ENCODE peak calls at places on chromosomes 11 and 22, in ten cellular contexts. One of them, this sample, is unnamed.

GRCh38 chr11:1691878-1692707 is 4.9 kb upstream of the KRTAP5-6 start:
- DNase-seq in BE2C: no peak
- DNase-seq in AG10803: no peak
- DNase-seq in CD4-positive, alpha-beta T cell: no peak
- DNase-seq in left lung: peak
- DNase-seq in cardiac fibroblast: no peak
- DNase-seq in CD8-positive, alpha-beta T cell: no peak
- DNase-seq in fibroblast of the aortic adventitia: no peak
- DNase-seq in HFF-Myc: no peak
- DNase-seq in GM20000: no peak
- DNase-seq in this sample: no peak

GRCh38 chr11:57324154-57324885 is 432 bp downstream of the TNKS1BP1 start:
- DNase-seq in CD4-positive, alpha-beta T cell: peak
- DNase-seq in HFF-Myc: no peak
- DNase-seq in AG10803: peak
- DNase-seq in left lung: peak
- DNase-seq in CD8-positive, alpha-beta T cell: no peak
- DNase-seq in GM20000: no peak
- DNase-seq in cardiac fibroblast: peak
- DNase-seq in fibroblast of the aortic adventitia: peak
- DNase-seq in BE2C: peak
- DNase-seq in this sample: peak

GRCh38 chr22:25051983-25052710 is 99.6 kb downstream of the KIAA1671 start:
- DNase-seq in left lung: no peak
- DNase-seq in BE2C: peak
- DNase-seq in CD8-positive, alpha-beta T cell: no peak
- DNase-seq in AG10803: no peak
- DNase-seq in CD4-positive, alpha-beta T cell: no peak
- DNase-seq in cardiac fibroblast: no peak
- DNase-seq in HFF-Myc: no peak
- DNase-seq in fibroblast of the aortic adventitia: no peak
- DNase-seq in GM20000: no peak
- DNase-seq in this sample: no peak

GRCh38 chr11:133782116-133782725 is 63.1 kb downstream of the SPATA19 start:
- DNase-seq in CD4-positive, alpha-beta T cell: no peak
- DNase-seq in cardiac fibroblast: no peak
- DNase-seq in AG10803: no peak
- DNase-seq in GM20000: no peak
- DNase-seq in BE2C: no peak
- DNase-seq in CD8-positive, alpha-beta T cell: no peak
- DNase-seq in left lung: no peak
- DNase-seq in HFF-Myc: no peak
- DNase-seq in fibroblast of the aortic adventitia: no peak
- DNase-seq in this sample: no peak

GRCh38 chr11:6323291-6323905 is 3.1 kb upstream of the CAVIN3 start:
- DNase-seq in CD4-positive, alpha-beta T cell: no peak
- DNase-seq in GM20000: no peak
- DNase-seq in AG10803: no peak
- DNase-seq in cardiac fibroblast: no peak
- DNase-seq in CD8-positive, alpha-beta T cell: no peak
- DNase-seq in HFF-Myc: no peak
- DNase-seq in BE2C: no peak
- DNase-seq in fibroblast of the aortic adventitia: no peak
- DNase-seq in left lung: no peak
- DNase-seq in this sample: no peak

GRCh38 chr22:38167988-38168407 is 13.6 kb downstream of the PLA2G6 start:
- DNase-seq in GM20000: no peak
- DNase-seq in HFF-Myc: no peak
- DNase-seq in CD8-positive, alpha-beta T cell: no peak
- DNase-seq in CD4-positive, alpha-beta T cell: no peak
- DNase-seq in fibroblast of the aortic adventitia: no peak
- DNase-seq in AG10803: no peak
- DNase-seq in left lung: no peak
- DNase-seq in cardiac fibroblast: peak
- DNase-seq in BE2C: no peak
- DNase-seq in this sample: no peak

GRCh38 chr11:48055292-48056132 is 75.2 kb downstream of the PTPRJ start:
- DNase-seq in AG10803: no peak
- DNase-seq in fibroblast of the aortic adventitia: peak
- DNase-seq in CD8-positive, alpha-beta T cell: peak
- DNase-seq in cardiac fibroblast: peak
- DNase-seq in left lung: no peak
- DNase-seq in CD4-positive, alpha-beta T cell: peak
- DNase-seq in HFF-Myc: no peak
- DNase-seq in BE2C: no peak
- DNase-seq in GM20000: no peak
- DNase-seq in this sample: peak

GRCh38 chr11:111520565-111520964 is 6.0 kb downstream of the HOATZ start:
- DNase-seq in GM20000: no peak
- DNase-seq in BE2C: no peak
- DNase-seq in fibroblast of the aortic adventitia: peak
- DNase-seq in CD8-positive, alpha-beta T cell: no peak
- DNase-seq in HFF-Myc: no peak
- DNase-seq in CD4-positive, alpha-beta T cell: no peak
- DNase-seq in cardiac fibroblast: peak
- DNase-seq in AG10803: peak
- DNase-seq in left lung: no peak
- DNase-seq in this sample: peak

GRCh38 chr22:48717883-48718817 is 1109.5 kb downstream of the BRD1 start:
- DNase-seq in left lung: peak
- DNase-seq in CD8-positive, alpha-beta T cell: no peak
- DNase-seq in fibroblast of the aortic adventitia: no peak
- DNase-seq in cardiac fibroblast: no peak
- DNase-seq in BE2C: no peak
- DNase-seq in CD4-positive, alpha-beta T cell: no peak
- DNase-seq in HFF-Myc: no peak
- DNase-seq in GM20000: no peak
- DNase-seq in AG10803: no peak
- DNase-seq in this sample: no peak

GRCh38 chr11:64870893-64871849 is 7.2 kb downstream of the EHD1 start:
- DNase-seq in left lung: peak
- DNase-seq in GM20000: no peak
- DNase-seq in BE2C: no peak
- DNase-seq in AG10803: no peak
- DNase-seq in cardiac fibroblast: no peak
- DNase-seq in CD8-positive, alpha-beta T cell: no peak
- DNase-seq in CD4-positive, alpha-beta T cell: no peak
- DNase-seq in fibroblast of the aortic adventitia: no peak
- DNase-seq in HFF-Myc: no peak
- DNase-seq in this sample: no peak

GRCh38 chr11:6736495-6737121 is 35.2 kb downstream of the OR2AG2 start:
- DNase-seq in fibroblast of the aortic adventitia: peak
- DNase-seq in AG10803: peak
- DNase-seq in CD8-positive, alpha-beta T cell: no peak
- DNase-seq in left lung: no peak
- DNase-seq in BE2C: no peak
- DNase-seq in GM20000: peak
- DNase-seq in CD4-positive, alpha-beta T cell: no peak
- DNase-seq in HFF-Myc: no peak
- DNase-seq in cardiac fibroblast: peak
- DNase-seq in this sample: peak

GRCh38 chr11:11731311-11732083 is 109.7 kb upstream of the GALNT18 start:
- DNase-seq in CD8-positive, alpha-beta T cell: no peak
- DNase-seq in CD4-positive, alpha-beta T cell: no peak
- DNase-seq in AG10803: peak
- DNase-seq in fibroblast of the aortic adventitia: peak
- DNase-seq in GM20000: no peak
- DNase-seq in left lung: no peak
- DNase-seq in BE2C: no peak
- DNase-seq in cardiac fibroblast: peak
- DNase-seq in HFF-Myc: no peak
- DNase-seq in this sample: peak

GRCh38 chr11:19311306-19312030 is 70.7 kb upstream of the E2F8 start:
- DNase-seq in CD4-positive, alpha-beta T cell: no peak
- DNase-seq in HFF-Myc: peak
- DNase-seq in CD8-positive, alpha-beta T cell: no peak
- DNase-seq in BE2C: peak
- DNase-seq in left lung: no peak
- DNase-seq in GM20000: peak
- DNase-seq in fibroblast of the aortic adventitia: peak
- DNase-seq in AG10803: peak
- DNase-seq in cardiac fibroblast: peak
- DNase-seq in this sample: peak

GRCh38 chr11:45660717-45661416 is 4.6 kb downstream of the CHST1 start:
- DNase-seq in left lung: no peak
- DNase-seq in GM20000: no peak
- DNase-seq in fibroblast of the aortic adventitia: no peak
- DNase-seq in HFF-Myc: no peak
- DNase-seq in BE2C: no peak
- DNase-seq in cardiac fibroblast: no peak
- DNase-seq in AG10803: no peak
- DNase-seq in CD8-positive, alpha-beta T cell: no peak
- DNase-seq in CD4-positive, alpha-beta T cell: no peak
- DNase-seq in this sample: no peak

GRCh38 chr11:36018967-36019596 is 75.2 kb downstream of the LDLRAD3 start:
- DNase-seq in left lung: no peak
- DNase-seq in HFF-Myc: no peak
- DNase-seq in CD8-positive, alpha-beta T cell: no peak
- DNase-seq in BE2C: peak
- DNase-seq in AG10803: no peak
- DNase-seq in GM20000: no peak
- DNase-seq in cardiac fibroblast: no peak
- DNase-seq in fibroblast of the aortic adventitia: no peak
- DNase-seq in CD4-positive, alpha-beta T cell: no peak
- DNase-seq in this sample: no peak

GRCh38 chr11:35525501-35526175 is at the start of gene PAMR1:
- DNase-seq in CD8-positive, alpha-beta T cell: no peak
- DNase-seq in left lung: peak
- DNase-seq in HFF-Myc: no peak
- DNase-seq in BE2C: no peak
- DNase-seq in cardiac fibroblast: peak
- DNase-seq in fibroblast of the aortic adventitia: peak
- DNase-seq in AG10803: peak
- DNase-seq in CD4-positive, alpha-beta T cell: no peak
- DNase-seq in GM20000: peak
- DNase-seq in this sample: peak

GRCh38 chr22:17578129-17578754 is 14.9 kb downstream of the SLC25A18 start:
- DNase-seq in left lung: no peak
- DNase-seq in CD8-positive, alpha-beta T cell: no peak
- DNase-seq in GM20000: no peak
- DNase-seq in HFF-Myc: no peak
- DNase-seq in cardiac fibroblast: peak
- DNase-seq in fibroblast of the aortic adventitia: peak
- DNase-seq in CD4-positive, alpha-beta T cell: no peak
- DNase-seq in BE2C: no peak
- DNase-seq in AG10803: peak
- DNase-seq in this sample: peak

GRCh38 chr11:44095506-44096359 is at the start of gene EXT2:
- DNase-seq in fibroblast of the aortic adventitia: peak
- DNase-seq in GM20000: peak
- DNase-seq in BE2C: peak
- DNase-seq in left lung: peak
- DNase-seq in AG10803: peak
- DNase-seq in CD8-positive, alpha-beta T cell: peak
- DNase-seq in CD4-positive, alpha-beta T cell: peak
- DNase-seq in cardiac fibroblast: peak
- DNase-seq in HFF-Myc: peak
- DNase-seq in this sample: peak
- TF ChIP-seq CTCF in fibroblast of the aortic adventitia: peak
- TF ChIP-seq CTCF in GM20000: peak
- TF ChIP-seq CTCF in BE2C: peak
- TF ChIP-seq CTCF in left lung: peak
- TF ChIP-seq CTCF in AG10803: peak
- TF ChIP-seq CTCF in CD8-positive, alpha-beta T cell: peak
- TF ChIP-seq CTCF in CD4-positive, alpha-beta T cell: peak
- TF ChIP-seq CTCF in cardiac fibroblast: peak
- TF ChIP-seq CTCF in HFF-Myc: peak
- TF ChIP-seq CTCF in this sample: peak

DNA sequence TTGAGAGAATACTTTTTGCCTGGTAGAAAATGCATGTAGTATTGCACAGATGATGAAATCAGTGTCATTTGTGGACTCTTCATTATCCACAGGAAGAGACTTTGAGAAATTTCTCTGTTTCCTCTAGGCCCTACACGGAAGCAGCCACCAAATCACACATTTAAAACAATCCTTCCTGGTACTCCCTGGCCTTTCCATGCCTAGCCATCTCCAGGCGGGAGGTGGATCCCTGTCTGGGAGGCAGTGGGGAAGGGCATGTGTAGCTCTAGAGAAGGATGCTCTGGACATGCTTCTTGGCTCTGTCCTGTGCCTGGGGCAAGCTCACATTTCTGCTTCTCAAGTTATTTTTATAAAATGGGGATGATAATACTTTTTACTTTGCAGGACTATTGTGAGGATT is 114.1 kb downstream of the ADAMTS15 start:
- DNase-seq in left lung: no peak
- DNase-seq in cardiac fibroblast: no peak
- DNase-seq in CD4-positive, alpha-beta T cell: no peak
- DNase-seq in BE2C: no peak
- DNase-seq in HFF-Myc: no peak
- DNase-seq in GM20000: no peak
- DNase-seq in CD8-positive, alpha-beta T cell: no peak
- DNase-seq in fibroblast of the aortic adventitia: no peak
- DNase-seq in AG10803: no peak
- DNase-seq in this sample: no peak
- TF ChIP-seq CTCF in left lung: no peak
- TF ChIP-seq CTCF in cardiac fibroblast: no peak
- TF ChIP-seq CTCF in CD4-positive, alpha-beta T cell: no peak
- TF ChIP-seq CTCF in BE2C: no peak
- TF ChIP-seq CTCF in HFF-Myc: no peak
- TF ChIP-seq CTCF in GM20000: no peak
- TF ChIP-seq CTCF in CD8-positive, alpha-beta T cell: no peak
- TF ChIP-seq CTCF in fibroblast of the aortic adventitia: no peak
- TF ChIP-seq CTCF in AG10803: no peak
- TF ChIP-seq CTCF in this sample: no peak

GRCh38 chr11:104159356-104159755 is 4.6 kb downstream of the PDGFD start:
- DNase-seq in CD4-positive, alpha-beta T cell: no peak
- DNase-seq in cardiac fibroblast: no peak
- DNase-seq in fibroblast of the aortic adventitia: no peak
- DNase-seq in BE2C: no peak
- DNase-seq in HFF-Myc: no peak
- DNase-seq in left lung: no peak
- DNase-seq in GM20000: no peak
- DNase-seq in CD8-positive, alpha-beta T cell: no peak
- DNase-seq in AG10803: no peak
- DNase-seq in this sample: peak
- TF ChIP-seq CTCF in CD4-positive, alpha-beta T cell: no peak
- TF ChIP-seq CTCF in cardiac fibroblast: no peak
- TF ChIP-seq CTCF in fibroblast of the aortic adventitia: no peak
- TF ChIP-seq CTCF in BE2C: no peak
- TF ChIP-seq CTCF in HFF-Myc: no peak
- TF ChIP-seq CTCF in left lung: no peak
- TF ChIP-seq CTCF in GM20000: no peak
- TF ChIP-seq CTCF in CD8-positive, alpha-beta T cell: no peak
- TF ChIP-seq CTCF in AG10803: no peak
- TF ChIP-seq CTCF in this sample: no peak

DNA sequence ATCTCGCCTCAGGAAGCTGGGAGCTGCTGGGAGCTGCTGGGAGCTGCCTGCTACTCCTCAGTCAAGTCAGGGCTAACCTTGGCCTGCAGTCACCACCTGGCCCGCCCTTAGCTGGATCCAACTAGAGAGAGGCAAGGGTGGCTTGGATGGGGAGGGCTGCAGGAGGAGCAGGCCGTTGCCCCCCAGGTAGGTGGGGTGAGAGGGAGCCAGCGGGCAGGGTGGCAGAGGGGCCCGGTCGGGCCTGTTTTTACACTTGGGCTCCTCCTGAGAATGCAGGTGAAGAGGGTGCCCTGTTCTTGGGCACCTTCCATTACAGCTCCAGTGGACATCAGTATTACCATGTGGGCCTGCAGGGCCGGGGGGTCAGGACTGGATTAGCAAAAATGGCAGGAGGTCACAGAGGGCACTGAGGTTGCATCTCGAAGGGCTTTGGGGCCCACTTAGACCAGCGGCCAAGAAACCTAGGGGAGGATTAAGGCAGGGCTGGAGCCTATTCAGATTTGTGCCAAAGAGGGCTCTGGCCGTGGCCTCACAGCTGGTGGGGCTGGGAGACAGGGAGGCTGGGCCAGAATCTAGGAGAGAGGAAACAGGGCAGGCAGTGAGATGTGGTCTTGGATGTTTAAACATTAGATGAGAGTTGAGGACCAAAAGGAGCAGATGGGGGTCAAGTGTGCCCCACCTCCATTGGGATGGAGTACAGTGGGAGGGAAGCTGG is 60.8 kb upstream of the TTLL12 start:
- DNase-seq in GM20000: no peak
- DNase-seq in CD8-positive, alpha-beta T cell: no peak
- DNase-seq in AG10803: no peak
- DNase-seq in CD4-positive, alpha-beta T cell: no peak
- DNase-seq in HFF-Myc: no peak
- DNase-seq in cardiac fibroblast: no peak
- DNase-seq in left lung: no peak
- DNase-seq in fibroblast of the aortic adventitia: no peak
- DNase-seq in BE2C: no peak
- DNase-seq in this sample: no peak
- TF ChIP-seq CTCF in GM20000: no peak
- TF ChIP-seq CTCF in CD8-positive, alpha-beta T cell: no peak
- TF ChIP-seq CTCF in AG10803: no peak
- TF ChIP-seq CTCF in CD4-positive, alpha-beta T cell: no peak
- TF ChIP-seq CTCF in HFF-Myc: no peak
- TF ChIP-seq CTCF in cardiac fibroblast: no peak
- TF ChIP-seq CTCF in left lung: no peak
- TF ChIP-seq CTCF in fibroblast of the aortic adventitia: no peak
- TF ChIP-seq CTCF in BE2C: no peak
- TF ChIP-seq CTCF in this sample: no peak